ENCODE peak calls at places on chromosomes 12 and 14, in five cellular contexts. H, C, G, L and S are unnamed samples.

GRCh38 chr14:69501362-69501964 is 16.9 kb downstream of the PLEKHD1 start:
- DNase-seq in H (peak; percentile 87), C (no peak), G (no peak), L (no peak), S (no peak)

GRCh38 chr14:28294834-28295440 is 471.6 kb upstream of the FOXG1 start:
- DNase-seq in H (no peak), C (peak; percentile 2), G (no peak), L (no peak), S (no peak)

GRCh38 chr14:22394616-22395015 is 194.4 kb downstream of the DAD1 start:
- DNase-seq in H (no peak), C (no peak), G (no peak), L (no peak), S (no peak)

GRCh38 chr14:43285575-43285974 is 1221.5 kb downstream of the FSCB start:
- DNase-seq in H (no peak), C (no peak), G (no peak), L (no peak), S (no peak)

GRCh38 chr14:63956326-63956725 is 103.5 kb downstream of the SYNE2 start:
- DNase-seq in H (no peak), C (peak; percentile 43), G (no peak), L (no peak), S (no peak)

GRCh38 chr14:91606851-91607250 is 96.7 kb upstream of the PPP4R3A start:
- DNase-seq in H (no peak), C (peak; percentile 58), G (no peak), L (no peak), S (no peak)

GRCh38 chr14:23579311-23579630 is 681 bp upstream of the JPH4 start:
- DNase-seq in H (no peak), C (no peak), G (no peak), L (no peak), S (no peak)

GRCh38 chr12:80937391-80938238 is at the start of gene LIN7A:
- DNase-seq in H (peak; percentile 80), C (peak; percentile 44), G (peak; percentile 39), L (peak; percentile 13), S (no peak)

GRCh38 chr14:102027951-102028350 is 58.9 kb downstream of the HSP90AA1 start:
- DNase-seq in H (no peak), C (no peak), G (no peak), L (no peak), S (no peak)

GRCh38 chr14:100120522-100121269 is 38.7 kb downstream of the DEGS2 start:
- DNase-seq in H (no peak), C (no peak), G (no peak), L (no peak), S (no peak)

GRCh38 chr12:21801522-21802288 is 27.2 kb upstream of the KCNJ8 start:
- DNase-seq in H (no peak), C (no peak), G (no peak), L (no peak), S (no peak)

GRCh38 chr12:121278450-121279375 is 17.8 kb downstream of the CAMKK2 start:
- DNase-seq in H (peak; percentile 71), C (peak; percentile 96), G (peak; percentile 63), L (peak; percentile 55), S (no peak)

GRCh38 chr14:88323520-88324199 is 591 bp upstream of the KCNK10 start:
- DNase-seq in H (no peak), C (peak; percentile 32), G (no peak), L (peak; percentile 3), S (no peak)
- H3K4me3 ChIP-seq in H (peak overlapping the region; percentile 24), C (peak overlapping the region; percentile 39), G (peak overlapping the region; percentile 4), L (no peak overlapping the region), S (peak overlapping the region; percentile 32)

GRCh38 chr12:109291531-109292341 is 17.3 kb downstream of the FOXN4 start:
- DNase-seq in H (peak; percentile 87), C (peak; percentile 56), G (no peak), L (peak; percentile 54), S (peak; percentile 14)

GRCh38 chr12:109290061-109290460 is 19.0 kb downstream of the FOXN4 start:
- DNase-seq in H (no peak), C (no peak), G (no peak), L (no peak), S (no peak)

GRCh38 chr12:109292342-109292711 is 16.8 kb downstream of the FOXN4 start:
- DNase-seq in H (no peak), C (no peak), G (no peak), L (no peak), S (no peak)

GRCh38 chr12:109293106-109293505 is 16.0 kb downstream of the FOXN4 start:
- DNase-seq in H (no peak), C (no peak), G (no peak), L (no peak), S (no peak)

DNA sequence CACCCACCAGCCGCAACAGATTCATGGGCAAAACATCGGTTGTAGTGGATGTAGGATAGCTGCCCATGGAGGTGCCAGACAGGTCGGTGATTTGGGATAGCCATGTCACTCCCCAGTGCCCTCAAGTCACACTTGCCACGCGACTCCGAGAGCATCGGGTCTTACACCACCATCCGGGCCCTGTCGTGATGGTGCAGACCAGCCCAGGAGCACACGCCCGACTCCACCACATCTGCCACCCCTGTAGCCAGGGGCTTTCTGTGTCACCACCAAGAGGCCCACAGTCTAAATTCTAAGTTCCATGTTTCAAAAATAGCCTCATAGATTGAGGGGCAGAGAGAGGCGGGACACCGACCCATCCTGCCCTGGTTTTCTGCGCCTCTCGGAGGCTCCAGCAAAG is 18.0 kb downstream of the FOXN4 start:
- DNase-seq in H (no peak), C (no peak), G (no peak), L (no peak), S (no peak)
- H3K36me3 ChIP-seq in H (no peaks in the 10 kb centered on the region), C (no peaks in the 10 kb centered on the region), G (no peaks in the 10 kb centered on the region), L (no peaks in the 10 kb centered on the region), S (no peaks in the 10 kb centered on the region)

GRCh38 chr12:53096089-53096741 is 1.3 kb upstream of the IGFBP6 start:
- DNase-seq in H (peak; percentile 85), C (peak; percentile 95), G (no peak), L (peak; percentile 54), S (no peak)
- H3K4me3 ChIP-seq in H (peak overlapping the region; percentile 57), C (peak overlapping the region; percentile 85), G (no peak overlapping the region), L (no peak overlapping the region), S (no peak overlapping the region)

GRCh38 chr12:99712281-99712680 is 64.7 kb downstream of the GARIN6 start:
- DNase-seq in H (no peak), C (no peak), G (peak; percentile 52), L (no peak), S (no peak)
- H3K36me3 ChIP-seq in H (no peaks in the 10 kb centered on the region), C (no peaks in the 10 kb centered on the region), G (peaks cover 56% of the 10 kb centered on the region), L (no peaks in the 10 kb centered on the region), S (no peaks in the 10 kb centered on the region)

DNA sequence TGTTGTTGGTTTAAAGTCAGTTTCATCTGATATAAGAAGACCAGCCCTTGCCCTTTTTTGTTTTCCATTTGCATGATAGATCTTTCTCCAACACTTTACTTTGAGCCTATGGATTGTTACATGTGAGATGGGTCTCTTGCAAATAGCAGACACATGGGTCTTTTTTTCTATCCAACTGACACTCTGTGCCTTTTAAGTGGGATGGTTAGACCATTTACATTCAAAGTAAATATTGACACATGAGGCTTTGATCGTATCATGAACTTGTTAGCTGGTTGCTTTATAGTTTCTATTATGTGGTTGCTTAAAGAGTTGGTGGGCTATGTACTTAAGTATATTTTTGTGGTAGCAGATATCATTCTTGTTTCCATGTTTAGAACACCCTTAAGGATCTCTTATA is 213.4 kb upstream of the G2E3 start:
- DNase-seq in H (no peak), C (no peak), G (no peak), L (no peak), S (no peak)
- H3K4me3 ChIP-seq in H (no peak overlapping the region), C (no peak overlapping the region), G (no peak overlapping the region), L (no peak overlapping the region), S (no peak overlapping the region)

GRCh38 chr14:56633544-56633943 is 53.9 kb downstream of the TMEM260 start:
- DNase-seq in H (no peak), C (peak; percentile 6), G (no peak), L (no peak), S (no peak)

GRCh38 chr14:56635041-56635440 is 55.4 kb downstream of the TMEM260 start:
- DNase-seq in H (no peak), C (no peak), G (no peak), L (no peak), S (no peak)

GRCh38 chr14:56632192-56632591 is 52.6 kb downstream of the TMEM260 start:
- DNase-seq in H (peak; percentile 27), C (no peak), G (no peak), L (no peak), S (no peak)

DNA sequence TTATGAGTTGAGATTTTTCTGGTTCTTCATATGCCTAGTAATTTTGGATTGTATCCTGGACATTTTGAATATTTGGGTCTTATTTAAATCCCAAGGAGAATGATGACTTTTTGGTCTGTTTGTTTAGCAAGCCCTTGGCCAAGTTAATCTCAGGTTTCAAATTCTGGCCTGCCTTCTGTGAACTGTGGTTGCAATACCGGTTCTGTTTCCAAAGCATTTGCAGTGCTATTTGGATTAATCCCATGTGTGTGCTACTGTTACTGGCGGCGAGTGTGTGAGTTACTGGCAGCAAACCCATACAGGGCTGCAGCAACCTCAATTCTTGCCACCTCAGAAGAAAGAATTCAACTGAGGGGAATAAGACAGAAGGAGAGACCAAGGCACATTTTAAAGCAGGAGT is 51.1 kb downstream of the TMEM260 start:
- DNase-seq in H (no peak), C (peak; percentile 3), G (no peak), L (no peak), S (no peak)
- H3K36me3 ChIP-seq in H (peaks cover 78% of the 10 kb centered on the region), C (peaks cover 25% of the 10 kb centered on the region), G (peaks cover 3% of the 10 kb centered on the region), L (no peaks in the 10 kb centered on the region), S (no peaks in the 10 kb centered on the region)